ENCODE peak calls at places on chromosomes 13 and 19, in nine cellular contexts. Y, L, N, O, C, R, Q, W and B are unnamed samples.

GRCh38 chr19:9565900-9566705 is 18.2 kb downstream of the ZNF121 start:
- DNase-seq in O (no peak), R (no peak), Y (peak), L (no peak), W (no peak), Q (no peak), C (no peak), N (no peak), B (no peak)

GRCh38 chr13:108176685-108177274 is 38.6 kb downstream of the LIG4 start:
- DNase-seq in L (no peak), O (no peak), N (peak), Y (peak), Q (no peak), R (no peak), C (no peak), W (peak), B (no peak)

GRCh38 chr19:13629687-13630357 is 123.5 kb upstream of the CACNA1A start:
- DNase-seq in Y (peak), N (no peak), O (no peak), W (no peak), Q (no peak), R (peak), C (no peak), L (no peak), B (no peak)

GRCh38 chr13:63124863-63125262 is 1709.2 kb upstream of the PCDH20 start:
- DNase-seq in L (no peak), O (no peak), N (no peak), C (no peak), Y (peak), Q (no peak), R (no peak), W (no peak), B (no peak)

GRCh38 chr13:73204916-73205315 is 146.1 kb downstream of the KLF5 start:
- DNase-seq in C (no peak), N (no peak), Y (no peak), O (no peak), W (no peak), R (no peak), L (no peak), Q (no peak), B (no peak)

GRCh38 chr13:47256618-47257017 is 359.8 kb upstream of the HTR2A start:
- DNase-seq in C (no peak), W (no peak), N (no peak), Y (peak), R (no peak), Q (no peak), L (no peak), O (no peak), B (no peak)

GRCh38 chr13:78603240-78603947 is at the start of gene POU4F1:
- DNase-seq in Y (peak), W (no peak), L (no peak), R (peak), Q (no peak), N (no peak), O (no peak), C (no peak), B (peak)

GRCh38 chr19:16889429-16889882 is 657 bp downstream of the F2RL3 start:
- DNase-seq in C (no peak), Q (no peak), N (no peak), R (no peak), W (no peak), Y (no peak), O (no peak), L (no peak), B (no peak)

GRCh38 chr19:44770550-44771257 is 7.0 kb upstream of the CBLC start:
- DNase-seq in Y (peak), C (peak), O (peak), Q (peak), L (peak), W (peak), R (peak), N (peak), B (peak)

GRCh38 chr19:16825312-16826168 is 3.7 kb upstream of the SIN3B start:
- DNase-seq in C (no peak), O (peak), R (no peak), W (peak), Q (peak), Y (peak), N (peak), L (peak), B (no peak)

GRCh38 chr13:94419304-94419943 is 60.1 kb downstream of the DCT start:
- DNase-seq in L (no peak), Y (peak), C (no peak), W (no peak), R (no peak), N (no peak), Q (no peak), O (no peak), B (no peak)

GRCh38 chr13:113309481-113309880 is 12.4 kb downstream of the LAMP1 start:
- DNase-seq in C (no peak), Y (no peak), L (no peak), N (no peak), Q (no peak), O (no peak), R (no peak), W (no peak), B (no peak)

GRCh38 chr13:53141336-53141735 is 112.7 kb downstream of the OLFM4 start:
- DNase-seq in R (no peak), W (no peak), N (no peak), Y (no peak), O (no peak), C (no peak), L (no peak), Q (no peak), B (no peak)

GRCh38 chr13:38620876-38621275 is 66.0 kb upstream of the FREM2 start:
- DNase-seq in O (no peak), Y (no peak), C (no peak), Q (no peak), N (no peak), W (no peak), L (no peak), R (no peak), B (no peak)

GRCh38 chr19:46634045-46634655 is 1.9 kb downstream of the GNG8 start:
- DNase-seq in Y (peak), C (no peak), O (peak), N (peak), R (peak), W (peak), Q (peak), L (peak), B (peak)

GRCh38 chr13:114002009-114002544 is 28.2 kb upstream of the C13orf46 start:
- DNase-seq in Q (no peak), Y (no peak), C (no peak), W (no peak), N (peak), O (no peak), R (peak), L (no peak), B (no peak)

GRCh38 chr19:8887364-8887763 is 55.2 kb downstream of the MBD3L1 start:
- DNase-seq in Q (no peak), L (no peak), Y (no peak), O (no peak), R (no peak), W (no peak), N (no peak), C (no peak), B (no peak)

GRCh38 chr13:77853701-77854100 is 64.9 kb downstream of the EDNRB start:
- DNase-seq in C (no peak), O (no peak), R (no peak), Y (no peak), Q (no peak), L (no peak), W (no peak), N (no peak), B (no peak)

GRCh38 chr13:23899555-23899954 is 2.3 kb upstream of the C1QTNF9B start:
- DNase-seq in R (no peak), L (no peak), Q (no peak), O (no peak), W (no peak), Y (peak), C (no peak), N (no peak), B (no peak)

GRCh38 chr13:25886438-25887214 is 165.2 kb downstream of the SHISA2 start:
- DNase-seq in L (no peak), Y (peak), O (no peak), Q (no peak), N (no peak), W (no peak), R (no peak), C (no peak), B (no peak)

DNA sequence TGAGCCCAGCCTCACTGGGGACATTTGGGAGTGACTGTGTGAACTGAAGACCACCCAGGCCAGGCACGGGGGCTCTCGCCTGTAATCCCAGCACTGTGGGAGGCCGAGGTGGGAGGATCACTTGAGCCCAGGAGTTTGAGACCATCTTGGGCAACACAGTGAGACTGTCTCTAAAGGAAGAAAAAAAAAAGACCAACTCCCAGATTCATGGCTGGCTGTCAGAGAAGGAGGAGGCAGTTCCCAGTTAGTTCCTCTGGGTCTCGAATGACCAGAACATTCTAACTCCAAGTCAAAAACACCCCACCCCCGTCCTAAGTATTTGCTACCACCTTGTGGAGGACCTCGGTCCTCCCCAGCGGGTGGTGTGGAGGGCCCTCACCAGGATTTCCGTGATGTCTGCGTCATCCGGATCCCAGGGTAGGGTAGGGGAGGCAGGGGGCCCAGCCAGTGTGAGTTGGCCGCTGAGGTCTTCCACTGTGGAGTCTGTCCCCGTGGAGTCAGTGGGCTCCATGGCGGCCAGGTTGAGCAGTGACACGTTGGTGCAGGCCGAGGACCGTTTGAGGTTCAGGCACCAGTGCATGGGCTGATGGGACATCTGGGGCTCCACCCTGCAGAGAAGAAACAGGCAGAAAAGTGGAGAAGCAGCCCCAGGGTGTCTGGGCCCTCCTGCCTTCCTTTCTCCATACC is 1.3 kb downstream of the TSKS start:
- DNase-seq in W (no peak), O (no peak), R (no peak), Q (no peak), N (no peak), C (no peak), Y (peak), L (no peak), B (no peak)
- TF ChIP-seq POLR2A in W (no peak), O (no peak), R (no peak), Q (no peak), N (no peak), C (no peak), Y (no peak), L (no peak), B (no peak)

GRCh38 chr19:19191920-19192882 is at the start of the genes BORCS8 and RFXANK:
- DNase-seq in Y (peak), C (peak), L (peak), N (peak), Q (peak), W (peak), R (peak), O (peak), B (peak)
- TF ChIP-seq POLR2A in Y (no peak), C (no peak), L (peak), N (no peak), Q (no peak), W (peak), R (peak), O (no peak), B (peak)

GRCh38 chr13:52127783-52128702 is 830 bp downstream of the NEK5 start:
- DNase-seq in C (no peak), Q (peak), W (peak), Y (peak), O (no peak), N (peak), R (no peak), L (peak), B (peak)

GRCh38 chr13:52127378-52127777 is 1.5 kb downstream of the NEK5 start:
- DNase-seq in Y (no peak), Q (no peak), W (no peak), R (no peak), C (no peak), N (no peak), L (no peak), O (no peak), B (no peak)

GRCh38 chr13:52128714-52129700 is at the start of gene NEK5:
- DNase-seq in N (peak), R (peak), O (no peak), Q (peak), W (peak), L (no peak), Y (peak), C (no peak), B (peak)

GRCh38 chr13:52125547-52125946 is 3.3 kb downstream of the NEK5 start:
- DNase-seq in Y (no peak), O (no peak), C (no peak), L (no peak), N (no peak), Q (no peak), W (no peak), R (no peak), B (no peak)

GRCh38 chr13:52130641-52131040 is 1.8 kb upstream of the NEK5 start:
- DNase-seq in W (no peak), Q (no peak), C (no peak), L (no peak), O (no peak), Y (no peak), N (no peak), R (no peak), B (no peak)
- TF ChIP-seq POLR2A in W (no peak), Q (no peak), C (no peak), L (no peak), O (no peak), Y (no peak), N (no peak), R (no peak), B (no peak)

DNA sequence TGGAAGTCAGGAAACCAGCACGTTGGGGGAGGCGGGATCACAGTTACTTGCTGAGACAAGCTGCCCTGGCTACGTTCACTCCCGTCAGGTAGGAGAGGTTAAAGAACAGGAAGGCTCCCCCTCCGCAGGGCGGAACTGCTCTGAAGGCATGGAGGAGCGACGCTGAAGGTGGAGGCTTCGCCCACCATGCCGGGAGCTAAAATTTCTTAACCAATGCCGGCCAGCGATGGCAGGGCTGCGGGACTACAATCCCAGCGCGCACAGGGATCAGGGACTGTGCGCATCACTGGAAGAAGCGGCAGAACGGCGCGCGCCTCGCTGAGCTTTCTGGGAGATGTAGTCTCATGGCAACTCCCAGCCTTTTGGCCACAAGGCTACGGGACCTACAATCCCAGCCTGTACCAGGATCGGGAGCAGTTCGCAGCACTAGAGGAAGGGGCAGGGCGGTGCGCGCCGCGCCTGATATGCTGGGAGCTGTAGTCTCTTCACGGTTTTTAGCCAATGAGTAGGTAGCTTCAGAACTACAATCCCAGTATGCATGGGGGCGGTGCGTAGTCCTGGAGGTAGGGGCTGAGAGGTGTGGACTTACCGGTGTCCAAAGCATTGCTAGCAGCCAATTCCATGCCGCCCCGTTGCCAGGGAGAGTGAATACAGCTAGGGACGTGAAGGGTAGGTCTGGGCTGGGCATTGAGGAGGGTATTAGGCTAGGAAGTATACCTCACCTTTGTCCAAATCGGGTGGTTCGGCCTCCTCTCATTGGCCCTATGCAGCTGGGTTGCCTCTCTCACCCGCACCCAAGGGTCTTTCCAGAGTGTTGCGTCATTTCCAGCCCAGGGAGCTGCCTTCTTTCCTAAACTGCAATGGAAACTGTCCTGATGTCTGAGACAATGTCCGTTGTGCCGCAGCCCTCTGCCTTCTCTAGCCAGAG is 12.8 kb upstream of the ZNF682 start:
- DNase-seq in W (peak), Y (peak), R (peak), L (peak), O (peak), Q (peak), N (peak), C (peak), B (peak)
- TF ChIP-seq POLR2A in W (peak), Y (no peak), R (no peak), L (no peak), O (no peak), Q (no peak), N (no peak), C (no peak), B (no peak)

GRCh38 chr19:1172353-1173159 is 1.5 kb downstream of the SBNO2 start:
- DNase-seq in N (peak), W (peak), R (peak), O (no peak), Y (peak), C (no peak), Q (no peak), L (peak), B (no peak)
- TF ChIP-seq POLR2A in N (no peak), W (peak), R (no peak), O (no peak), Y (peak), C (no peak), Q (no peak), L (no peak), B (no peak)